ENCODE peak calls at places on chromosomes 7 and 10, in four cellular contexts. D is mammary epithelial cell, G is MCF 10A, R is A549. J is an unnamed sample.

GRCh38 chr7:100053201-100053600 is 3.6 kb downstream of the ZSCAN21 start:
- DNase-seq in D (peak), G (peak), R (peak), J (peak)

GRCh38 chr7:47227762-47228177 is 354.1 kb downstream of the TNS3 start:
- DNase-seq in D (peak), G (peak), R (peak), J (peak)

GRCh38 chr10:22252801-22253577 is 35.2 kb upstream of the EBLN1 start:
- DNase-seq in D (no peak), G (no peak), R (no peak), J (peak)

GRCh38 chr10:19713800-19714525 is 102.3 kb upstream of the PLXDC2 start:
- DNase-seq in D (no peak), G (no peak), R (no peak), J (no peak)

GRCh38 chr10:113480828-113481502 is 71.9 kb upstream of the HABP2 start:
- DNase-seq in D (peak), G (peak), R (no peak), J (no peak)

GRCh38 chr10:104614245-104614831 is 26.8 kb upstream of the SORCS3 start:
- DNase-seq in D (peak), G (peak), R (peak), J (peak)

GRCh38 chr10:22803201-22803895 is 89.0 kb upstream of the PIP4K2A start:
- DNase-seq in D (no peak), G (peak), R (no peak), J (no peak)

GRCh38 chr7:116384936-116385635 is 114.5 kb upstream of the CAV2 start:
- DNase-seq in D (no peak), G (peak), R (no peak), J (no peak)

GRCh38 chr7:158544708-158545107 is 42.9 kb downstream of the PTPRN2 start:
- DNase-seq in D (no peak), G (no peak), R (no peak), J (no peak)

GRCh38 chr10:42941245-42941644 is 135.6 kb upstream of the RET start:
- DNase-seq in D (no peak), G (no peak), R (no peak), J (no peak)

GRCh38 chr10:99913831-99914235 is 95.9 kb downstream of the DNMBP start:
- DNase-seq in D (no peak), G (no peak), R (no peak), J (no peak)

GRCh38 chr10:75105576-75106197 is 5.8 kb upstream of the SAMD8 start:
- DNase-seq in D (no peak), G (no peak), R (no peak), J (no peak)

GRCh38 chr7:120680986-120681385 is 177.0 kb downstream of the TSPAN12 start:
- DNase-seq in D (no peak), G (no peak), R (no peak), J (no peak)

GRCh38 chr7:8931906-8932646 is 498.7 kb downstream of the NXPH1 start:
- DNase-seq in D (no peak), G (peak), R (no peak), J (no peak)

GRCh38 chr10:34637419-34637911 is 177.6 kb downstream of the PARD3 start:
- DNase-seq in D (peak), G (peak), R (peak), J (peak)

GRCh38 chr7:26857534-26858228 is 6.7 kb downstream of the SKAP2 start:
- DNase-seq in D (peak), G (peak), R (no peak), J (peak)

GRCh38 chr7:144037414-144038096 is 11.2 kb upstream of the OR2A5 start:
- DNase-seq in D (no peak), G (no peak), R (no peak), J (no peak)

GRCh38 chr7:120993011-120993574 is 4.6 kb downstream of the CPED1 start:
- DNase-seq in D (no peak), G (no peak), R (no peak), J (no peak)

GRCh38 chr7:52708846-52709245 is 326.6 kb upstream of the POM121L12 start:
- DNase-seq in D (no peak), G (no peak), R (no peak), J (no peak)

GRCh38 chr10:101032637-101033201 is 1.7 kb downstream of the SFXN3 start:
- DNase-seq in D (peak), G (peak), R (peak), J (no peak)

GRCh38 chr10:11184093-11184492 is 166.4 kb downstream of the CELF2 start:
- DNase-seq in D (no peak), G (no peak), R (no peak), J (no peak)

GRCh38 chr7:76234931-76235441 is 33.3 kb downstream of the SRRM3 start:
- DNase-seq in D (peak), G (peak), R (peak), J (peak)

GRCh38 chr10:59019603-59020002 is 156.8 kb upstream of the PHYHIPL start:
- DNase-seq in D (no peak), G (no peak), R (no peak), J (no peak)

GRCh38 chr7:12884033-12884432 is 196.6 kb downstream of the ARL4A start:
- DNase-seq in D (no peak), G (no peak), R (no peak), J (no peak)

GRCh38 chr10:119872860-119873671 is 423 bp upstream of the MCMBP start:
- DNase-seq in D (peak), G (peak), R (peak), J (peak)

GRCh38 chr7:47297120-47297519 is 284.8 kb downstream of the TNS3 start:
- DNase-seq in D (no peak), G (no peak), R (no peak), J (no peak)

GRCh38 chr10:33772370-33773331 is 438.2 kb upstream of the NRP1 start:
- DNase-seq in D (no peak), G (no peak), R (no peak), J (no peak)

GRCh38 chr7:83532229-83532628 is 116.7 kb downstream of the SEMA3E start:
- DNase-seq in D (peak), G (no peak), R (peak), J (no peak)
- TF ChIP-seq CTCF in D (no peak), G (no peak), R (no peak), J (no peak)

DNA sequence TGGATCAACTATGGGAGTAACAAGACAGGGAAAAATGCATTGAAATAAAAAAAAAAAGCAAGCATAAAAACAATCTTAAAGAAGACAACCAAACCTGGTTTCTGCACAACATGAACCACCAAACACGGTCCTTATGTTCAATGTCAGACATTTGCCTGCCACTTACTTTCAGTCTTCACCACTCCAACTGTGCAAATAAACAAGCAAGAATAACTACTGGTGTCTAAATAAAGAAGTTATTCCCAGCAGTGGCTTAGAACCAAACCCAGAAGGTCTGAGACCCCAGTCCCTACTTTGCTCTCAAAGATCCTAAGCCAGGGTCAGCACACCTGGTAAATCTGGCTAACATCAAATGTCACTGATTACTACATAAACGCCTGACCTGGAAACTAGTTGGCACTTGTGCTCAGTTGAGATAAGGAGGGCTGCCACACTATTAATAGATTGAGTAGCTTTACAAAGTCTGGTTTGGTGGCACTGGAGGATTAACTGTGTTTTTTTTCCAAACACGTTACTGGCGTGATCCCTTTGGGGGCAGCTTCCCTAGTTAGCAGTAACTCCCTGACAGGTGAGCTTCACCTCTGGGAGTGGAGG is 62.7 kb upstream of the ABLIM1 start:
- DNase-seq in D (no peak), G (no peak), R (no peak), J (no peak)
- TF ChIP-seq CTCF in D (no peak), G (no peak), R (no peak), J (no peak)

GRCh38 chr10:122955892-122956291 is 1.9 kb upstream of the C10orf88 start:
- DNase-seq in D (no peak), G (no peak), R (no peak), J (no peak)
- TF ChIP-seq CTCF in D (no peak), G (no peak), R (no peak), J (no peak)

DNA sequence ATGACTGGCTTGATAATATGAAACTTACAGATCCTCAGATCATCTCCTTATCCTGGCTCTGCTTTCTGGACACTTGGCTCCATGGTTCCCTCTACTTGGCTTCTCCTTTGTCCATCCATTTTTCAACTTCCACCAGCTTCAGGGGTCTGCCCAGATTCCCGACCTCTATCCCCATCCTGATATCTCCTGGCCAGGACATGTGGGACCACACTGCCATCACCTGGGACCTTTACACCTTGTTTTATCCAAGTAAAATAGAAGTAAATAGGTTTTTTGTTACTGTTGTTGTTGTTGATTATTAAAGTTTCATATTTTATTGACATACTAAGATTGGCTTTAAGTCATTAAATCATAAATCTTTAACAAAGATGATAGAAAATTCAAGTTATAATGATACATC is 111.7 kb upstream of the AHR start:
- DNase-seq in D (no peak), G (no peak), R (no peak), J (no peak)
- TF ChIP-seq CTCF in D (no peak), G (no peak), R (no peak), J (no peak)

GRCh38 chr7:148939128-148939747 is 55.1 kb upstream of the EZH2 start:
- DNase-seq in D (no peak), G (no peak), R (no peak), J (peak)
- TF ChIP-seq CTCF in D (no peak), G (no peak), R (no peak), J (no peak)

DNA sequence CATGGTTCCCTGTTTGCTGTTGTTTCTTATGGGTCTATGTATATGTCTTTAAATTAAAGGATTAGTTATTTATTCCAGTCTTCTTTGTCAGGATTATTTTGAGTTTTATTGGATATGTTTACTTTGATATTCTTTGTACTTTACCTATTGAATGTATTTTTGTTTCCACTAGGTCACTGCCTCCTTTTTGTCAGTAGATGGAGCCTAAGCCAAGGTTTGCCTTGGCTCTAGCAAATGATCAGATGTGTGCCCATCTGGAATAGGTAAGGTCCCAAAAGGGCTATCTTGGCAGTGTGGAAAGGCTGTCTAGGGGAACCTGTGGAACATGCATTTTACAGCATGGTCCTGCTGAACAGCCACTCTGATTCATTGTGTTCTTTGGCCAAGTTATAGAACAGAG is 337.3 kb upstream of the GHITM start:
- DNase-seq in D (no peak), G (peak), R (no peak), J (no peak)
- TF ChIP-seq CTCF in D (peak), G (peak), R (no peak), J (peak)

DNA sequence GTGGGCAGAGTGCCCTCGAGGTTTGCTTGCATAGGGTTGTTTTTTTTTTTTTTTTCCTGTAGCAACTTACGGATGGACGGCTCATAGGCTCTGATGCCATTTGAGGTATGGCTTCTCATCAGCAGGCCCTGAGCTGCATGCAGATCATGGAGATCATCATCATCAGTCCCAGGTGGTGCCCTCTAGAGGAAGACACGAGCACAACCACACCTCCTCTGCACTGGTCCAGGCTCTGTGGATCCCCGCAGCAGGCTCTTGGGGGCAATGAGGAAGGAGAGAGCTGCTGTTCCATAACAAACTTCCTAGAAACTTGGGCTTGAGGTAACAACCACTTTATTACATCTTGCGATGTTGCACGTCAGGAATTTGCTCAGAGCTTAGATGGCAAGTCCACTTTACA is 132.7 kb upstream of the CXCL12 start:
- DNase-seq in D (no peak), G (peak), R (no peak), J (no peak)
- TF ChIP-seq CTCF in D (no peak), G (no peak), R (no peak), J (peak)

J was measured in GM13976.